ENCODE peak calls at places on chromosomes 6 and 20, in six cellular contexts. G is fibroblast of lung, U is brain microvascular endothelial cell, R is epithelial cell of proximal tubule, S is heart right ventricle, Y is mammary epithelial cell. V is an unnamed sample.

GRCh38 chr6:110195639-110196038 is 15.4 kb downstream of the CDC40 start:
- DNase-seq in G (no peak), U (no peak), R (no peak), S (no peak), Y (no peak), V (no peak)

GRCh38 chr6:35663001-35663400 is 25.7 kb downstream of the FKBP5 start:
- DNase-seq in G (peak), U (no peak), R (no peak), S (no peak), Y (no peak), V (peak)

GRCh38 chr20:14853079-14853478 is 515.7 kb upstream of the FLRT3 start:
- DNase-seq in G (no peak), U (no peak), R (no peak), S (no peak), Y (no peak), V (no peak)

GRCh38 chr20:41617059-41617921 is 887 bp downstream of the CHD6 start:
- DNase-seq in G (peak), U (peak), R (peak), S (peak), Y (peak), V (peak)

GRCh38 chr6:124446966-124447365 is 515.3 kb upstream of the RNF217 start:
- DNase-seq in G (no peak), U (no peak), R (no peak), S (no peak), Y (no peak), V (no peak)

GRCh38 chr6:145071836-145072235 is 663.5 kb downstream of the EPM2A start:
- DNase-seq in G (peak), U (peak), R (no peak), S (no peak), Y (peak), V (peak)

GRCh38 chr20:48618631-48619030 is 209.2 kb downstream of the PREX1 start:
- DNase-seq in G (no peak), U (no peak), R (no peak), S (no peak), Y (no peak), V (no peak)

GRCh38 chr20:22974354-22974753 is 60.8 kb upstream of the SSTR4 start:
- DNase-seq in G (no peak), U (peak), R (no peak), S (no peak), Y (peak), V (no peak)

GRCh38 chr6:119428647-119429046 is 79.1 kb upstream of the MAN1A1 start:
- DNase-seq in G (peak), U (no peak), R (no peak), S (no peak), Y (no peak), V (no peak)

GRCh38 chr20:60966031-60966430 is 286.0 kb upstream of the CDH4 start:
- DNase-seq in G (no peak), U (no peak), R (no peak), S (no peak), Y (no peak), V (no peak)

GRCh38 chr6:111872521-111873177 is 603 bp downstream of the FYN start:
- DNase-seq in G (peak), U (peak), R (no peak), S (peak), Y (no peak), V (peak)

GRCh38 chr6:1758076-1758679 is 148.5 kb downstream of the FOXC1 start:
- DNase-seq in G (no peak), U (no peak), R (no peak), S (no peak), Y (no peak), V (no peak)

GRCh38 chr20:21323640-21324039 is 20.5 kb downstream of the XRN2 start:
- DNase-seq in G (peak), U (peak), R (peak), S (no peak), Y (peak), V (peak)

GRCh38 chr6:34182751-34183531 is 37.1 kb upstream of the GRM4 start:
- DNase-seq in G (no peak), U (no peak), R (no peak), S (no peak), Y (no peak), V (no peak)

GRCh38 chr6:110609101-110609500 is 132.7 kb upstream of the SLC22A16 start:
- DNase-seq in G (no peak), U (no peak), R (no peak), S (no peak), Y (no peak), V (no peak)

GRCh38 chr6:158697798-158698197 is 47.9 kb downstream of the SYTL3 start:
- DNase-seq in G (peak), U (no peak), R (no peak), S (no peak), Y (no peak), V (peak)

GRCh38 chr6:142846883-142847287 is 98.1 kb downstream of the HIVEP2 start:
- DNase-seq in G (peak), U (peak), R (peak), S (no peak), Y (peak), V (peak)

GRCh38 chr6:150229775-150230561 is 87.1 kb downstream of the PPP1R14C start:
- DNase-seq in G (peak), U (no peak), R (peak), S (no peak), Y (peak), V (no peak)

GRCh38 chr6:84762220-84762940 is 2.0 kb downstream of the TBX18 start:
- DNase-seq in G (peak), U (no peak), R (no peak), S (peak), Y (peak), V (peak)
- H3K4me3 ChIP-seq in G (peak), U (peak), R (peak), S (peak), Y (no peak), V (peak)

DNA sequence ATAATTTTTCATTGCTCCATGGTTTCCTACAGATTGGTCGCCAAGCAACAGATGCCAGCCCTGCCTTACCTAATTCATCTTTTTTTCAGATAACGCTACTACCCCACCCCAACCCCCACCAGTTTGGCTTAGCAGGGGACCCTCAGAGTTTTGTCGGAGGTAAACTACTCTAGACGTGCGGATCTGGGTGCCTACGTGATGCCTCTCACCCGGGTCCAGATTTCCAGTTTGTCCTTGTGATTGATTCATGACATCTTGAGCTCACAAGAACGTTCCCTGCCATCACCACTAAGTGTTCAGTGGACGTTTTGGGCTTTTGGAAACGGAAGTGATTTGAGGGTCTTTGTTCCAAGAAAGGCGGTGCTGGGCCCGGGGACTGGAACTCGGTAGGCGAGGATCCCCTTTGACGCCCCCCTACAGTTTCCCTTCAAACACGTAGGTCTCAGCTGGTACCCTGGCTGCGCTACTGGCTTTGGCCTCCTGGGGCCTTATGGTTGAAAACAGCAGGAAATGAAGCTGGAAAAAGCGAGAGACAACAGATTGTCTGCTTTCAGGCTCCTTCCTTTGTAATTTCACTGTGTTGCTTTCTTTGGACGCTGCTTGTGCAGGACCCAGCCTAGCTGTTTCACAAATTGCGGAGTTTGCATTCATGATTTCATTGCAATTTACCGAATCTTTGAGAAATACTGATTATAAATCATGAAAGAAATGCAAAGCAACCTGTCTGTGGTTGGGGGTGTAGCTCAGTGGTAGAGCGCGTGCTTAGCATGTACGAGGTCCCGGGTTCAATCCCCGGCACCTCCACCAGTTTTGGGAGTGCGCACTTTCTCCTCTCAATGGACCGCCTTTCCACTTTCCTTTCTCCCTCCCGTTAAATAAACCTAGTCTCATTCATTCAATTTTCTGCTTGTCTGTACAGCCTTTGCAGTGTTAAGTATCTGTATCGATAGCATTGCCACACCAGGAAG is 81.0 kb downstream of the GPX5 start:
- DNase-seq in G (peak), U (peak), R (peak), S (no peak), Y (peak), V (peak)
- TF ChIP-seq CTCF in G (peak), U (peak), R (peak), S (no peak), Y (peak), V (peak)

DNA sequence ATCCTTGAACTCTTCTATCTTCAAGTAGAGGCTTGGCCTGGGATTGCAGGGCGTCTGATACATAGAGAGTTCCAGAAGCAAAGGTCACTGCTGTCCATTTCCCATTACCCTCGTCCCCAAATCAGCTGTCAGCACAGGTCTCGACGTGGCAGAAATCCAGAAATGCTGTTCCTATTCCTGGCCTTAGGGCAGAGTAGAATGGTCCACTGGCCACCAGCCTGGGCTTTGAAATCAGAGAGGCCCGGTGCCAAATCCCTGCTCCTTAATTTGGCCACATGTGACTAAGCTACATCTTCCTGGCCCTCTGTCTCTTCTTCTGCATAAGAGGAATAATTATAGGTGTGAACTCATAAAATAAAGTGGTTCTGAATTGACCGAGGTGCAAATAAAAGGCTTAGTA is 40.9 kb upstream of the FAM83D start:
- DNase-seq in G (no peak), U (no peak), R (no peak), S (no peak), Y (no peak), V (no peak)
- H3K4me3 ChIP-seq in G (no peak), U (no peak), R (no peak), S (no peak), Y (no peak), V (no peak)

GRCh38 chr20:17651761-17652388 is 30.2 kb downstream of the RRBP1 start:
- DNase-seq in G (no peak), U (no peak), R (no peak), S (no peak), Y (no peak), V (no peak)
- TF ChIP-seq CTCF in G (no peak), U (no peak), R (peak), S (no peak), Y (no peak), V (no peak)

DNA sequence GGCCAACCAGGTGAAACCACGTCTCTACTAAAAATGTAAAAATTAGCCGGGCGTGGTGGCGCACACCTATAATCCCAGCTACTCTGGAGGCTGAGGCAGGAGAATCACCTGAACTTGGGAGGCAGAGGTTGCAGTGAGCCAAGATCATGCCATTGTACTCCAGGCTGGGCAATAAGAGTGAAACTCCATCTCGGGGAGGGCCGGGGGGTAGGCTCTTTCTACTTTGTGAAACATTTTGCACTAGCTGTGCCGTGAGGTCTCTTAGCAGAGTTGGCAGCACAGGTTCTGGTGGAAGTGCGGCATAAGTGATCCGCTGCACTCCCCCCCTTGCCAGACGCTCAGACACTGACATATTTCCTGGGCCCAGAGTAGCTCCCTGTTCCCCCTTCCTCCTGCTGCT is 24.5 kb downstream of the PSMG4 start:
- DNase-seq in G (no peak), U (no peak), R (no peak), S (no peak), Y (no peak), V (no peak)
- H3K4me3 ChIP-seq in G (no peak), U (no peak), R (no peak), S (no peak), Y (no peak), V (no peak)

DNA sequence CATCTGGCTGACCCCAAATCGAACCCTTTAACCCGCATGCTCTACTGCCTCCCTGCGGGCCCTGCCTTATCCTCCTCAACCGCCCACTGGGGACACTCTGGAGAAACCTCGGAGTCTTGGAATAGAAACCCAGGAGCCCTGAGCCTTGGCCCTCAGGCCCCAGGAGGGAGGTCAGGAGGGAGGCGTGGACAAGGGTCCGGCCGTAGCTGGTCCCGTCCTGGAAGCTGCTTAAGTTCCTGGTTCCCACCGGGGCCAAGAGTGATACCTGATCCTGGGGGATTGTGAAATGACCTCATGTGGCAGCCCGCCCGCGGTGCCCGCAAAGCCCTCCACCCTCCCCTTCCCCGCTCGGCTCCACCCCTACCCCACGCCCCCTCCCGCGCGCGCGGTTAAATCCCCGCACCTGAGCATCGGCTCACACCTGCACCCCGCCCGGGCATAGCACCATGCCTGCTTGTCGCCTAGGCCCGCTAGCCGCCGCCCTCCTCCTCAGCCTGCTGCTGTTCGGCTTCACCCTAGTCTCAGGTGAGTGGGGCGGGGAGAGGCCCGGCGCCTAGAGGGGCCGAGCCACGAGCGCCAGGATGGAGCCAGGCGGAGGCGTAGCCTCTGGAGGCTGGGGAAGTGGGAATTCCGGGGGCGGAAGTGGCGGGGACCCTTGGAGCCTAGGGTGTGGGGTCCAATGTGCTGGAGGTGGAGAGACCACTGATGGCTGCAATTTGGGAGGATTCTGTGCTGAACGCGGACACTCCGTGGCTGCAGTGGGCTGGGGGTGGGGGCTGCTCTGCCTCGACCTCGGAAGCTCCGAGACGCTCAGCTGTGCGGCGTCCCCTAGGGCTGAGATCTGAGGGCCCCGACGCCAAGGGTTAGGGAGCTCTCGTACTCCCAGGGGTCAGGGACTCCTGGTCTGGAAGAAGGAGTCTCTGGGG is at the start of gene WFDC2:
- DNase-seq in G (no peak), U (no peak), R (no peak), S (peak), Y (no peak), V (no peak)
- TF ChIP-seq CTCF in G (no peak), U (no peak), R (peak), S (no peak), Y (no peak), V (no peak)

V was measured in astrocyte of the spinal cord.